ENCODE peak calls at places on chromosome 1, in eight cellular contexts. One of them, this sample, is unnamed.

GRCh38 chr1:89518116-89518780 is 6.4 kb upstream of the LRRC8B start:
- DNase-seq in EL: peak
- DNase-seq in body of pancreas: no peak
- DNase-seq in NCI-H1417: no peak
- DNase-seq in anterior cingulate cortex: no peak
- DNase-seq in GM10248: no peak
- DNase-seq in right cardiac atrium: no peak
- DNase-seq in uterus: no peak
- DNase-seq in this sample: no peak

GRCh38 chr1:3729594-3730555 is 22.4 kb upstream of the CCDC27 start:
- DNase-seq in EL: no peak
- DNase-seq in body of pancreas: no peak
- DNase-seq in NCI-H1417: no peak
- DNase-seq in anterior cingulate cortex: no peak
- DNase-seq in GM10248: no peak
- DNase-seq in right cardiac atrium: no peak
- DNase-seq in uterus: no peak
- DNase-seq in this sample: no peak

GRCh38 chr1:227789881-227790400 is 25.5 kb upstream of the PRSS38 start:
- DNase-seq in EL: no peak
- DNase-seq in body of pancreas: no peak
- DNase-seq in NCI-H1417: no peak
- DNase-seq in anterior cingulate cortex: no peak
- DNase-seq in GM10248: no peak
- DNase-seq in right cardiac atrium: no peak
- DNase-seq in uterus: no peak
- DNase-seq in this sample: no peak

GRCh38 chr1:223422911-223423310 is 29.7 kb downstream of the CCDC185 start:
- DNase-seq in EL: no peak
- DNase-seq in body of pancreas: no peak
- DNase-seq in NCI-H1417: no peak
- DNase-seq in anterior cingulate cortex: no peak
- DNase-seq in GM10248: no peak
- DNase-seq in right cardiac atrium: no peak
- DNase-seq in uterus: no peak
- DNase-seq in this sample: no peak

GRCh38 chr1:25707280-25708016 is 90.9 kb downstream of the MAN1C1 start:
- DNase-seq in EL: peak
- DNase-seq in body of pancreas: no peak
- DNase-seq in NCI-H1417: no peak
- DNase-seq in anterior cingulate cortex: no peak
- DNase-seq in GM10248: no peak
- DNase-seq in right cardiac atrium: no peak
- DNase-seq in uterus: no peak
- DNase-seq in this sample: no peak

GRCh38 chr1:84206416-84206815 is 62.3 kb downstream of the PRKACB start:
- DNase-seq in EL: no peak
- DNase-seq in body of pancreas: no peak
- DNase-seq in NCI-H1417: no peak
- DNase-seq in anterior cingulate cortex: no peak
- DNase-seq in GM10248: no peak
- DNase-seq in right cardiac atrium: no peak
- DNase-seq in uterus: no peak
- DNase-seq in this sample: no peak

GRCh38 chr1:23387494-23387893 is 17.9 kb upstream of the ZNF436 start:
- DNase-seq in EL: no peak
- DNase-seq in body of pancreas: no peak
- DNase-seq in NCI-H1417: no peak
- DNase-seq in anterior cingulate cortex: no peak
- DNase-seq in GM10248: no peak
- DNase-seq in right cardiac atrium: no peak
- DNase-seq in uterus: no peak
- DNase-seq in this sample: no peak

GRCh38 chr1:228687562-228687961 is 47.7 kb upstream of the RHOU start:
- DNase-seq in EL: no peak
- DNase-seq in body of pancreas: no peak
- DNase-seq in NCI-H1417: no peak
- DNase-seq in anterior cingulate cortex: no peak
- DNase-seq in GM10248: no peak
- DNase-seq in right cardiac atrium: no peak
- DNase-seq in uterus: no peak
- DNase-seq in this sample: no peak

GRCh38 chr1:86339421-86339820 is 56.7 kb downstream of the ODF2L start:
- DNase-seq in EL: no peak
- DNase-seq in body of pancreas: no peak
- DNase-seq in NCI-H1417: no peak
- DNase-seq in anterior cingulate cortex: no peak
- DNase-seq in GM10248: no peak
- DNase-seq in right cardiac atrium: peak
- DNase-seq in uterus: no peak
- DNase-seq in this sample: no peak